ENCODE peak calls at places on chromosomes 2 and 18, in four cellular contexts. R is WTC11, I is GM12878, H is HepG2. V is an unnamed sample.

GRCh38 chr2:64111426-64111825 is 32.8 kb downstream of the PELI1 start:
- DNase-seq in R (no peak), I (no peak), H (no peak), V (no peak)

GRCh38 chr2:10527585-10527984 is 79.5 kb upstream of the ODC1 start:
- DNase-seq in R (no peak), I (no peak), H (no peak), V (no peak)

GRCh38 chr18:37962316-37962966 is 396.8 kb upstream of the CELF4 start:
- DNase-seq in R (no peak), I (no peak), H (no peak), V (no peak)

GRCh38 chr2:217831306-217831705 is 171.5 kb downstream of the TNS1 start:
- DNase-seq in R (no peak), I (no peak), H (no peak), V (no peak)

GRCh38 chr2:219178377-219179175 is 501 bp downstream of the RETREG2 start:
- DNase-seq in R (peak), I (no peak), H (no peak), V (peak)

GRCh38 chr2:129015886-129016285 is 697.2 kb upstream of the HS6ST1 start:
- DNase-seq in R (no peak), I (no peak), H (no peak), V (no peak)

GRCh38 chr2:47011264-47011663 is 95.7 kb upstream of the MCFD2 start:
- DNase-seq in R (no peak), I (no peak), H (no peak), V (no peak)

GRCh38 chr2:191508738-191509137 is 169.2 kb upstream of the NABP1 start:
- DNase-seq in R (no peak), I (no peak), H (no peak), V (no peak)

GRCh38 chr2:173028671-173029070 is 47.0 kb upstream of the MAP3K20 start:
- DNase-seq in R (no peak), I (no peak), H (no peak), V (no peak)

GRCh38 chr2:28322887-28323483 is 69.7 kb upstream of the FOSL2 start:
- DNase-seq in R (no peak), I (no peak), H (no peak), V (no peak)

GRCh38 chr2:178238750-178239149 is 44.4 kb downstream of the OSBPL6 start:
- DNase-seq in R (no peak), I (no peak), H (no peak), V (no peak)

GRCh38 chr2:134360750-134361487 is 107.0 kb downstream of the MGAT5 start:
- DNase-seq in R (no peak), I (no peak), H (no peak), V (no peak)

GRCh38 chr2:173414823-173415322 is 60.2 kb downstream of the CDCA7 start:
- DNase-seq in R (no peak), I (no peak), H (no peak), V (no peak)

GRCh38 chr2:42129487-42129852 is 39.7 kb upstream of the EML4 start:
- DNase-seq in R (no peak), I (no peak), H (no peak), V (no peak)

GRCh38 chr2:10529611-10530010 is 81.5 kb upstream of the ODC1 start:
- DNase-seq in R (no peak), I (no peak), H (no peak), V (no peak)

GRCh38 chr2:207372483-207372882 is 157.3 kb upstream of the CREB1 start:
- DNase-seq in R (no peak), I (no peak), H (no peak), V (no peak)

GRCh38 chr2:196176142-196176738 is 4.9 kb upstream of the STK17B start:
- DNase-seq in R (no peak), I (peak), H (no peak), V (no peak)

GRCh38 chr2:100658017-100658416 is 95.2 kb downstream of the PDCL3 start:
- DNase-seq in R (no peak), I (no peak), H (no peak), V (no peak)

GRCh38 chr2:127829845-127830246 is 18.9 kb upstream of the WDR33 start:
- DNase-seq in R (peak), I (peak), H (no peak), V (no peak)

GRCh38 chr2:235749121-235749780 is 255.4 kb downstream of the AGAP1 start:
- DNase-seq in R (no peak), I (no peak), H (no peak), V (no peak)

GRCh38 chr2:159856760-159857159 is 58.8 kb upstream of the CD302 start:
- DNase-seq in R (no peak), I (no peak), H (no peak), V (no peak)

GRCh38 chr18:68440433-68440832 is 274.5 kb downstream of the TMX3 start:
- DNase-seq in R (no peak), I (no peak), H (no peak), V (no peak)

GRCh38 chr18:48547456-48548403 is 8.9 kb downstream of the CTIF start:
- DNase-seq in R (no peak), I (no peak), H (no peak), V (peak)
- TF ChIP-seq TCF7 in R (no peak), I (no peak), H (no peak), V (no peak)

GRCh38 chr2:240449764-240450531 is 14.5 kb downstream of the GPC1 start:
- DNase-seq in R (no peak), I (no peak), H (no peak), V (no peak)
- TF ChIP-seq TCF7 in R (no peak), I (no peak), H (no peak), V (no peak)

GRCh38 chr2:102619414-102620319 is at the start of gene SLC9A2:
- DNase-seq in R (peak), I (no peak), H (no peak), V (peak)
- TF ChIP-seq TCF7 in R (peak), I (no peak), H (no peak), V (no peak)

GRCh38 chr2:24363306-24363705 is 3.0 kb upstream of the ITSN2 start:
- DNase-seq in R (no peak), I (no peak), H (no peak), V (no peak)

GRCh38 chr2:24365826-24366225 is 5.5 kb upstream of the ITSN2 start:
- DNase-seq in R (no peak), I (no peak), H (no peak), V (no peak)

GRCh38 chr2:24360963-24361330 is 611 bp upstream of the ITSN2 start:
- DNase-seq in R (no peak), I (no peak), H (no peak), V (no peak)

GRCh38 chr2:24362253-24362652 is 1.9 kb upstream of the ITSN2 start:
- DNase-seq in R (no peak), I (no peak), H (no peak), V (peak)

DNA sequence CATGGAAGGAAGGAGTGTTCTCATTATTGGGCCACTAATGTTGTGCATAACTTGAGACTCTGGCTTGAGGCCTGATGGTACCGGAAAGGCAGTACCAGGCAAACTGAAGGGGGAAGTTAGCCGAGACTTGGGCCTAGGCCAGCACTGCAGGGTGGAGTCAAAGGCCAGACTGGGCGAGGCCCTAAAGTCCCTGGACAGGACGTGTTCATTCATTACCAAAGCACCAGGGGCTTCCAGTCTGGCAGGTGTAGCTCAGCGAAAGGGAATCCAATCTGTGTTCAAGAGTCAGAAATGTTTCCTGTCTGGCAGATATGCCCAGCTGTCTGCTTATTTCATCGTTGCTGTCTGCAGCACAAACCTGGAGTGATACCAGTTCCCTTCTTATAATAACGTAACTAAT is 4.7 kb upstream of the ITSN2 start:
- DNase-seq in R (no peak), I (no peak), H (no peak), V (peak)
- TF ChIP-seq TCF7 in R (no peak), I (no peak), H (no peak), V (no peak)